ENCODE peak calls at places on chromosomes 3 and 15, in five cellular contexts. Y is cardiac fibroblast, D is brain microvascular endothelial cell, A is AG10803, G is HL-60. K is an unnamed sample.

GRCh38 chr3:72791132-72791531 is 57.1 kb downstream of the SHQ1 start:
- DNase-seq in Y (peak), D (no peak), A (peak), G (no peak), K (no peak)

GRCh38 chr3:102225407-102226132 is 209.2 kb upstream of the ZPLD1 start:
- DNase-seq in Y (peak), D (peak), A (peak), G (no peak), K (peak)

GRCh38 chr3:14647976-14648955 is 3.3 kb upstream of the CCDC174 start:
- DNase-seq in Y (peak), D (no peak), A (no peak), G (no peak), K (no peak)

GRCh38 chr3:45881031-45882022 is 5.0 kb upstream of the CCR9 start:
- DNase-seq in Y (peak), D (peak), A (no peak), G (no peak), K (no peak)

GRCh38 chr3:192867645-192868044 is 50.0 kb downstream of the MB21D2 start:
- DNase-seq in Y (peak), D (peak), A (no peak), G (no peak), K (no peak)

GRCh38 chr3:67608034-67608433 is 46.4 kb downstream of the SUCLG2 start:
- DNase-seq in Y (no peak), D (no peak), A (no peak), G (no peak), K (no peak)

GRCh38 chr15:73139416-73140082 is 87.3 kb downstream of the NEO1 start:
- DNase-seq in Y (peak), D (no peak), A (peak), G (no peak), K (no peak)

GRCh38 chr3:80233576-80233975 is 465.8 kb upstream of the ROBO1 start:
- DNase-seq in Y (no peak), D (no peak), A (no peak), G (no peak), K (no peak)

GRCh38 chr15:31317980-31318342 is 8.7 kb upstream of the KLF13 start:
- DNase-seq in Y (no peak), D (no peak), A (peak), G (no peak), K (no peak)

GRCh38 chr15:100703671-100704070 is 101.3 kb downstream of the ASB7 start:
- DNase-seq in Y (no peak), D (no peak), A (no peak), G (no peak), K (no peak)

GRCh38 chr3:15241341-15241740 is 35.3 kb downstream of the CAPN7 start:
- DNase-seq in Y (peak), D (peak), A (peak), G (no peak), K (no peak)

GRCh38 chr3:10317961-10318350 is 3.0 kb downstream of the SEC13 start:
- DNase-seq in Y (no peak), D (no peak), A (no peak), G (no peak), K (no peak)

GRCh38 chr3:172194702-172195392 is 155.5 kb downstream of the FNDC3B start:
- DNase-seq in Y (peak), D (peak), A (no peak), G (no peak), K (no peak)

GRCh38 chr15:35271371-35272043 is 186.4 kb upstream of the NANOGP8 start:
- DNase-seq in Y (no peak), D (peak), A (no peak), G (no peak), K (no peak)

GRCh38 chr15:90561344-90562244 is 31.9 kb downstream of the CRTC3 start:
- DNase-seq in Y (peak), D (no peak), A (peak), G (no peak), K (peak)

GRCh38 chr15:69704229-69704628 is 251.6 kb downstream of the RPLP1 start:
- DNase-seq in Y (no peak), D (no peak), A (peak), G (no peak), K (no peak)

GRCh38 chr15:31135523-31135922 is 34.0 kb upstream of the TRPM1 start:
- DNase-seq in Y (no peak), D (no peak), A (no peak), G (peak), K (no peak)

GRCh38 chr15:84600331-84600686 is 500 bp upstream of the ZSCAN2 start:
- DNase-seq in Y (peak), D (peak), A (peak), G (peak), K (no peak)

GRCh38 chr3:46615050-46615449 is 2.7 kb downstream of the FAM240A start:
- DNase-seq in Y (no peak), D (no peak), A (no peak), G (no peak), K (no peak)

GRCh38 chr15:98689431-98689861 is 41.1 kb downstream of the IGF1R start:
- DNase-seq in Y (peak), D (peak), A (peak), G (no peak), K (no peak)

GRCh38 chr15:39365873-39366272 is 215.0 kb upstream of the THBS1 start:
- DNase-seq in Y (no peak), D (no peak), A (no peak), G (no peak), K (no peak)

GRCh38 chr3:178060406-178060805 is 475.8 kb upstream of the KCNMB2 start:
- DNase-seq in Y (peak), D (no peak), A (peak), G (no peak), K (peak)

GRCh38 chr3:128426128-128426921 is 40.4 kb downstream of the DNAJB8 start:
- DNase-seq in Y (peak), D (no peak), A (peak), G (peak), K (no peak)
- TF ChIP-seq CTCF in Y (peak), D (peak), A (peak), G (peak), K (peak)

GRCh38 chr3:12545473-12545791 is at the start of gene MKRN2OS:
- DNase-seq in Y (no peak), D (no peak), A (no peak), G (no peak), K (no peak)
- H3K4me3 ChIP-seq in Y (no peak), D (no peak), A (no peak), G (no peak), K (no peak)

GRCh38 chr3:52124766-52125165 is 29.5 kb downstream of the POC1A start:
- DNase-seq in Y (no peak), D (no peak), A (no peak), G (no peak), K (no peak)

GRCh38 chr3:52130966-52131637 is 23.1 kb downstream of the POC1A start:
- DNase-seq in Y (no peak), D (no peak), A (no peak), G (no peak), K (no peak)

GRCh38 chr3:52126500-52126899 is 27.7 kb downstream of the POC1A start:
- DNase-seq in Y (no peak), D (no peak), A (no peak), G (no peak), K (no peak)

GRCh38 chr3:52126036-52126435 is 28.2 kb downstream of the POC1A start:
- DNase-seq in Y (peak), D (no peak), A (no peak), G (no peak), K (no peak)

DNA sequence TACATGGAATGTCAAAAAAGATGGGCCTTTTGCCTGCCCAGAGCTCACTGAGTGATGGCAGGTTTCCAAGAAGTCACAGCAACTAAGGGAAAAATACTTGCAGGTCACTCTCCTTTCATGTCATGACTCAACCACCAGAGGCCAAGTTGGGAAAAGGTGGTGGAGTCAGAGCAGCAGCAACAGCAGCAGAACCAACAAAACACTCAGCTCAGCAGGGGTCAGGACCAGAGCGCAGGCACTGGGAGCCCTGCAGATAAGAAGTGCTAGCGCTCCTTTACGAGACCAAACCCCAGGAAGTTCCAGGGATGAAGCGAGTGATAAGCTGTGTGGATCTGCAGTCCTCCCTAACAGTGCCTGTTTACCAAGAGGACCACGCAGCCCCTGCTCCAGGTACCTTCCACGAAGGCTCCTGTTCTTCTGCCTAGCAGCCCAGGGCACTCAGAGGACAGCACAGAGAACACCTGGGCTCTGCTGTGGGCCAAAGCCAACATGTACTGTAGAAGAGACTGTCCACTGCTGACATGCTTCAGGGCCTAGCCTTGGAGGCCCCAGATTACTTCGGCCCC is 26.0 kb downstream of the POC1A start:
- DNase-seq in Y (peak), D (peak), A (peak), G (no peak), K (no peak)
- TF ChIP-seq CTCF in Y (no peak), D (no peak), A (no peak), G (no peak), K (no peak)

GRCh38 chr3:184560992-184561328 is 625 bp upstream of the EPHB3 start:
- DNase-seq in Y (no peak), D (no peak), A (no peak), G (no peak), K (no peak)

GRCh38 chr3:184559336-184559735 is 2.2 kb upstream of the EPHB3 start:
- DNase-seq in Y (no peak), D (no peak), A (no peak), G (no peak), K (no peak)

GRCh38 chr3:184562146-184562861 is 719 bp downstream of the EPHB3 start:
- DNase-seq in Y (peak), D (no peak), A (no peak), G (no peak), K (no peak)

GRCh38 chr3:184561329-184562145 is at the start of gene EPHB3:
- DNase-seq in Y (peak), D (peak), A (peak), G (peak), K (peak)

GRCh38 chr3:184560531-184560930 is 1.1 kb upstream of the EPHB3 start:
- DNase-seq in Y (no peak), D (no peak), A (no peak), G (no peak), K (no peak)
- H3K4me3 ChIP-seq in Y (no peak), D (no peak), A (no peak), G (no peak), K (no peak)

GRCh38 chr3:43926073-43926472 is 235.3 kb downstream of the ABHD5 start:
- DNase-seq in Y (no peak), D (no peak), A (no peak), G (no peak), K (no peak)
- TF ChIP-seq CTCF in Y (no peak), D (no peak), A (no peak), G (no peak), K (no peak)

DNA sequence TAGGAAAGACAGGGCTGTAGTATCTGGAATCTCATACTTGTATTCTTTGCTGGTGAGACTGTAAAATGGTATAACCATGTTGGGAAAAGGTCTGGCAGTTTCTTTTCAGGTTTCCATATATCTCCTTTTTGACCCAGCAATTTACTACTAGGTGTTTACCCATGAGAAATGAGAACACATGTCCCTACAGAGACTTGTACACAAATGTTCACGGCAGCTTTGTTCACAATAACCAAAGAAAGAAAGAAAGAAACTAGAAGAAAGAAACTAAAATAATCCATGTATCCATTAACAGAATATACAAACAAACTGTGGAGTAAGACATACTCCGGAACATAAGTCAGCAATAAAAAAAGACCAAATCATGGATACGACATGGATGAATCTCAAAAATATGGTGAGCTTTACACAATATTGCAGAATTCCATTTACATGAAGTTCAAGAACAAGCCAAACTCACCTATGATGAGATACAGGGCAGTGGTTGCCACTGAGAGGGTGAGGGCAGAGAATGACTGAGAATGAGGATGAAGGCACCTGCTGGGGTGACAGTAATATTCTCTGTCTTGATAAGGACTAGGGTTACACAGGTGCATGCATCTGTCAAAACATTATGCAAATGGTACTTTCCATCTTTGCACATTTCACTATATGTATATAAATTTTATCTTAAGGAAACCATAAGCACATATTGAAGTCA is 2.7 kb downstream of the RFTN1 start:
- DNase-seq in Y (no peak), D (no peak), A (no peak), G (no peak), K (no peak)
- H3K4me3 ChIP-seq in Y (no peak), D (no peak), A (no peak), G (no peak), K (no peak)

GRCh38 chr3:169044341-169045113 is 619.0 kb downstream of the MECOM start:
- DNase-seq in Y (peak), D (peak), A (peak), G (no peak), K (peak)
- TF ChIP-seq CTCF in Y (no peak), D (no peak), A (no peak), G (no peak), K (no peak)

GRCh38 chr3:100107227-100107626 is 7.1 kb downstream of the FILIP1L start:
- DNase-seq in Y (no peak), D (no peak), A (no peak), G (no peak), K (no peak)
- H3K4me3 ChIP-seq in Y (no peak), D (no peak), A (no peak), G (no peak), K (no peak)

GRCh38 chr3:183159319-183159718 is 3.2 kb downstream of the LAMP3 start:
- DNase-seq in Y (no peak), D (no peak), A (no peak), G (no peak), K (no peak)
- TF ChIP-seq CTCF in Y (peak), D (peak), A (peak), G (peak), K (no peak)

K was measured in AG09309.